ENCODE peak calls at places on chromosome 21, in seven cellular contexts. One of them, this sample, is unnamed.

GRCh38 chr21:46667191-46667734 is 31.8 kb downstream of the PRMT2 start:
- DNase-seq in occipital lobe: no peak
- DNase-seq in GM12865: peak
- DNase-seq in tibial artery: no peak
- DNase-seq in iris pigment epithelial cell: peak
- DNase-seq in NCI-H1105: peak
- DNase-seq in brain pericyte: no peak
- DNase-seq in this sample: peak

GRCh38 chr21:37631319-37632117 is 264.9 kb downstream of the DYRK1A start:
- DNase-seq in GM12865: peak
- DNase-seq in NCI-H1105: no peak
- DNase-seq in brain pericyte: no peak
- DNase-seq in iris pigment epithelial cell: peak
- DNase-seq in occipital lobe: no peak
- DNase-seq in tibial artery: no peak
- DNase-seq in this sample: no peak

GRCh38 chr21:28154121-28154520 is 838.6 kb downstream of the LTN1 start:
- DNase-seq in tibial artery: no peak
- DNase-seq in GM12865: no peak
- DNase-seq in NCI-H1105: no peak
- DNase-seq in iris pigment epithelial cell: no peak
- DNase-seq in brain pericyte: peak
- DNase-seq in occipital lobe: no peak
- DNase-seq in this sample: no peak

GRCh38 chr21:46660505-46660904 is 25.0 kb downstream of the PRMT2 start:
- DNase-seq in NCI-H1105: no peak
- DNase-seq in brain pericyte: no peak
- DNase-seq in occipital lobe: no peak
- DNase-seq in iris pigment epithelial cell: no peak
- DNase-seq in tibial artery: no peak
- DNase-seq in GM12865: no peak
- DNase-seq in this sample: no peak

GRCh38 chr21:36381841-36382589 is 3.2 kb upstream of the CHAF1B start:
- DNase-seq in occipital lobe: no peak
- DNase-seq in brain pericyte: no peak
- DNase-seq in NCI-H1105: no peak
- DNase-seq in iris pigment epithelial cell: peak
- DNase-seq in GM12865: no peak
- DNase-seq in tibial artery: no peak
- DNase-seq in this sample: no peak

GRCh38 chr21:44867999-44868700 is 5.3 kb downstream of the PTTG1IP start:
- DNase-seq in brain pericyte: no peak
- DNase-seq in iris pigment epithelial cell: no peak
- DNase-seq in occipital lobe: no peak
- DNase-seq in NCI-H1105: no peak
- DNase-seq in GM12865: peak
- DNase-seq in tibial artery: no peak
- DNase-seq in this sample: no peak

GRCh38 chr21:41960386-41960785 is 6.6 kb upstream of the C2CD2 start:
- DNase-seq in tibial artery: no peak
- DNase-seq in occipital lobe: no peak
- DNase-seq in NCI-H1105: no peak
- DNase-seq in brain pericyte: no peak
- DNase-seq in iris pigment epithelial cell: no peak
- DNase-seq in GM12865: no peak
- DNase-seq in this sample: no peak

GRCh38 chr21:36260030-36260787 is 59.8 kb upstream of the MORC3 start:
- DNase-seq in GM12865: peak
- DNase-seq in NCI-H1105: peak
- DNase-seq in occipital lobe: peak
- DNase-seq in brain pericyte: peak
- DNase-seq in iris pigment epithelial cell: peak
- DNase-seq in tibial artery: peak
- DNase-seq in this sample: peak

GRCh38 chr21:16196521-16197208 is 466.9 kb downstream of the USP25 start:
- DNase-seq in iris pigment epithelial cell: peak
- DNase-seq in brain pericyte: no peak
- DNase-seq in occipital lobe: no peak
- DNase-seq in GM12865: no peak
- DNase-seq in tibial artery: no peak
- DNase-seq in NCI-H1105: no peak
- DNase-seq in this sample: no peak

GRCh38 chr21:34935868-34936267 is 113.2 kb downstream of the RUNX1 start:
- DNase-seq in GM12865: no peak
- DNase-seq in brain pericyte: no peak
- DNase-seq in iris pigment epithelial cell: peak
- DNase-seq in occipital lobe: no peak
- DNase-seq in tibial artery: no peak
- DNase-seq in NCI-H1105: no peak
- DNase-seq in this sample: no peak

GRCh38 chr21:46060596-46061061 is 37.3 kb upstream of the COL6A2 start:
- DNase-seq in NCI-H1105: no peak
- DNase-seq in brain pericyte: peak
- DNase-seq in occipital lobe: no peak
- DNase-seq in GM12865: peak
- DNase-seq in iris pigment epithelial cell: peak
- DNase-seq in tibial artery: peak
- DNase-seq in this sample: no peak

GRCh38 chr21:28714795-28715464 is 277.7 kb downstream of the LTN1 start:
- DNase-seq in brain pericyte: no peak
- DNase-seq in occipital lobe: no peak
- DNase-seq in GM12865: no peak
- DNase-seq in tibial artery: no peak
- DNase-seq in NCI-H1105: no peak
- DNase-seq in iris pigment epithelial cell: peak
- DNase-seq in this sample: no peak

GRCh38 chr21:32803651-32804050 is 32.1 kb upstream of the PAXBP1 start:
- DNase-seq in occipital lobe: no peak
- DNase-seq in brain pericyte: no peak
- DNase-seq in GM12865: no peak
- DNase-seq in NCI-H1105: no peak
- DNase-seq in iris pigment epithelial cell: peak
- DNase-seq in tibial artery: no peak
- DNase-seq in this sample: no peak

GRCh38 chr21:32572574-32573420 is 12.5 kb downstream of the TCP10L start:
- DNase-seq in occipital lobe: no peak
- DNase-seq in GM12865: no peak
- DNase-seq in tibial artery: no peak
- DNase-seq in NCI-H1105: peak
- DNase-seq in iris pigment epithelial cell: no peak
- DNase-seq in brain pericyte: no peak
- DNase-seq in this sample: no peak

GRCh38 chr21:45297329-45297728 is 9.6 kb upstream of the POFUT2 start:
- DNase-seq in occipital lobe: no peak
- DNase-seq in NCI-H1105: no peak
- DNase-seq in GM12865: no peak
- DNase-seq in tibial artery: no peak
- DNase-seq in brain pericyte: no peak
- DNase-seq in iris pigment epithelial cell: no peak
- DNase-seq in this sample: no peak

GRCh38 chr21:14675774-14676530 is 129.8 kb upstream of the SAMSN1 start:
- DNase-seq in brain pericyte: no peak
- DNase-seq in GM12865: peak
- DNase-seq in tibial artery: no peak
- DNase-seq in occipital lobe: no peak
- DNase-seq in NCI-H1105: no peak
- DNase-seq in iris pigment epithelial cell: no peak
- DNase-seq in this sample: no peak